ENCODE peak calls at places on chromosome 12, in ten cellular contexts. Z is RWPE1, I is GM12878, T is HFFc6, D is sigmoid colon, S is left cardiac atrium, P is nephron progenitor cell, X is transverse colon, N is EL, Q is amniotic epithelial cell. W is an unnamed sample.

GRCh38 chr12:103102225-103102744 is 144.8 kb downstream of the ASCL1 start:
- DNase-seq in I (peak), X (no peak), Z (no peak), P (no peak), N (no peak), D (no peak), Q (no peak), T (no peak), S (no peak), W (no peak)

GRCh38 chr12:25524381-25524780 is 28.7 kb downstream of the LMNTD1 start:
- DNase-seq in N (no peak), Q (peak), P (no peak), X (no peak), Z (no peak), D (no peak), T (no peak), S (no peak), I (no peak), W (no peak)

GRCh38 chr12:67807808-67808207 is 159.3 kb downstream of the DYRK2 start:
- DNase-seq in N (no peak), X (no peak), S (no peak), Q (peak), I (no peak), T (no peak), P (no peak), Z (no peak), D (no peak), W (no peak)

GRCh38 chr12:22722081-22722480 is 97.1 kb downstream of the ETNK1 start:
- DNase-seq in I (no peak), Z (no peak), N (no peak), D (no peak), Q (no peak), T (no peak), P (no peak), X (no peak), S (no peak), W (no peak)

GRCh38 chr12:3972576-3972975 is 99.4 kb upstream of the PARP11 start:
- DNase-seq in P (no peak), N (no peak), T (no peak), D (no peak), X (no peak), S (no peak), Q (no peak), Z (no peak), I (no peak), W (no peak)

GRCh38 chr12:118357327-118358007 is 15.2 kb downstream of the TAOK3 start:
- DNase-seq in S (no peak), D (no peak), Q (peak), Z (no peak), N (peak), X (peak), I (peak), T (peak), P (no peak), W (no peak)

GRCh38 chr12:53169644-53170043 is 10.9 kb upstream of the ZNF740 start:
- DNase-seq in Z (no peak), I (no peak), P (no peak), D (no peak), Q (no peak), N (no peak), S (no peak), T (no peak), X (no peak), W (no peak)

GRCh38 chr12:78088391-78088832 is 257.7 kb downstream of the NAV3 start:
- DNase-seq in X (no peak), T (no peak), I (no peak), Z (no peak), D (no peak), P (no peak), S (no peak), Q (peak), N (peak), W (no peak)